ENCODE peak calls at places on chromosomes 1 and 21, in nine cellular contexts. E is GM06990; I is AG04450; R is CD4-positive, alpha-beta T cell; Y is HCT116; P is bronchial epithelial cell; S is endothelial cell; A is cardiac fibroblast; X is nephron progenitor cell. J is an unnamed sample.

GRCh38 chr1:20405893-20406604 is 80.0 kb downstream of the CAMK2N1 start:
- DNase-seq in R (no peak), I (no peak), S (no peak), Y (no peak), X (no peak), A (peak), P (no peak), E (no peak), J (no peak)

GRCh38 chr1:205577874-205578658 is 53.7 kb downstream of the ELK4 start:
- DNase-seq in E (no peak), P (no peak), Y (no peak), A (no peak), R (no peak), S (no peak), I (no peak), X (no peak), J (no peak)

GRCh38 chr1:202462342-202463076 is 114.0 kb downstream of the PPP1R12B start:
- DNase-seq in Y (no peak), S (no peak), X (no peak), R (no peak), I (no peak), P (no peak), A (peak), E (no peak), J (no peak)

GRCh38 chr1:245587435-245588105 is 432.8 kb downstream of the KIF26B start:
- DNase-seq in P (no peak), E (no peak), X (no peak), Y (no peak), S (no peak), I (no peak), R (no peak), A (no peak), J (no peak)

GRCh38 chr1:230753586-230754251 is 6.5 kb downstream of the CAPN9 start:
- DNase-seq in E (peak), A (peak), X (peak), I (no peak), R (no peak), P (peak), Y (peak), S (peak), J (no peak)

GRCh38 chr1:209307836-209308235 is 275.7 kb upstream of the CAMK1G start:
- DNase-seq in E (no peak), P (no peak), S (no peak), A (no peak), Y (no peak), X (no peak), I (no peak), R (no peak), J (no peak)

GRCh38 chr1:180278791-180279432 is 48.8 kb downstream of the LHX4 start:
- DNase-seq in R (no peak), S (no peak), I (no peak), A (no peak), E (no peak), P (no peak), X (no peak), Y (no peak), J (no peak)

GRCh38 chr1:16248603-16249534 is 11.9 kb upstream of the CPLANE2 start:
- DNase-seq in I (peak), A (peak), E (no peak), X (no peak), P (peak), R (no peak), Y (peak), S (no peak), J (peak)

GRCh38 chr1:51907079-51907702 is 28.7 kb upstream of the NRDC start:
- DNase-seq in P (no peak), I (no peak), R (no peak), S (no peak), X (no peak), A (peak), Y (no peak), E (no peak), J (no peak)

GRCh38 chr1:185483647-185484450 is 166.8 kb upstream of the IVNS1ABP start:
- DNase-seq in E (no peak), I (peak), R (no peak), Y (no peak), A (peak), X (no peak), P (peak), S (no peak), J (no peak)

GRCh38 chr21:26800455-26801454 is 44.5 kb downstream of the ADAMTS1 start:
- DNase-seq in Y (no peak), S (no peak), I (no peak), P (no peak), R (no peak), X (no peak), E (no peak), A (peak), J (no peak)

GRCh38 chr1:230509281-230509977 is 83.3 kb upstream of the PGBD5 start:
- DNase-seq in I (peak), P (peak), A (peak), R (no peak), X (no peak), Y (no peak), S (no peak), E (no peak), J (peak)

GRCh38 chr1:191162762-191163161 is 685.1 kb upstream of the BRINP3 start:
- DNase-seq in Y (no peak), A (no peak), E (no peak), S (no peak), R (no peak), P (no peak), X (no peak), I (no peak), J (no peak)

GRCh38 chr1:191163621-191164020 is 686.0 kb upstream of the BRINP3 start:
- DNase-seq in X (no peak), A (no peak), S (no peak), Y (no peak), I (no peak), R (no peak), E (no peak), P (no peak), J (no peak)

GRCh38 chr1:191155178-191155577 is 677.5 kb upstream of the BRINP3 start:
- DNase-seq in Y (no peak), A (no peak), I (no peak), R (no peak), P (no peak), X (no peak), S (no peak), E (no peak), J (no peak)

DNA sequence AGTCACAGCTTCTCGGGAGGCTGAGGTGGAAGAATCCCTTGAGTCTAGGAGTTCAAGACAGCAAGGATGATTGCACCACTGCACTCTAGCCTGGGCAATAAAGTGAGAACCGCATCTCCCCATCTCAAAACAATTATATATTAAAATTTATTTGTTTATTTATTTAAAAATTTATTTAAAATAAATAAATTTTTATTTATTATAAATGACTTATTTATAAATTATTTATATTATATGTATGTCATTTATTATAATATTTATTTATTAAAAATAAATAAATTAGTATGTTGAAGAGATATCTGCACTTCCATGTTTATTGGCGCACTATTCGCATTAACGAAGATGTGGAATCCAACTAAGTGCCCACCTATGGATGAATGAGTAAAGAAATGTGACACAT is 683.2 kb upstream of the BRINP3 start:
- DNase-seq in P (no peak), A (no peak), I (no peak), E (no peak), X (no peak), S (no peak), R (no peak), Y (no peak), J (no peak)
- TF ChIP-seq CTCF in P (no peak), A (no peak), I (no peak), E (no peak), X (no peak), S (no peak), R (no peak), Y (no peak), J (no peak)

GRCh38 chr1:118154220-118154619 is 30.8 kb downstream of the SPAG17 start:
- DNase-seq in P (peak), I (no peak), X (no peak), A (peak), R (no peak), E (no peak), Y (no peak), S (no peak), J (no peak)
- TF ChIP-seq CTCF in P (peak), I (peak), X (peak), A (peak), R (no peak), E (peak), Y (peak), S (no peak), J (peak)

GRCh38 chr1:46171872-46172271 is 3.0 kb upstream of the TSPAN1 start:
- DNase-seq in X (no peak), I (no peak), E (no peak), S (no peak), Y (no peak), P (peak), R (no peak), A (no peak), J (no peak)

GRCh38 chr1:46169811-46170454 is 5.0 kb upstream of the TSPAN1 start:
- DNase-seq in A (no peak), R (no peak), P (no peak), I (no peak), S (no peak), X (no peak), E (no peak), Y (no peak), J (no peak)

GRCh38 chr1:46171351-46171750 is 3.5 kb upstream of the TSPAN1 start:
- DNase-seq in I (no peak), R (no peak), Y (no peak), A (no peak), E (no peak), X (no peak), S (no peak), P (no peak), J (peak)

GRCh38 chr1:46168463-46168862 is 6.4 kb upstream of the TSPAN1 start:
- DNase-seq in X (no peak), E (no peak), Y (no peak), S (no peak), A (no peak), P (no peak), R (no peak), I (no peak), J (no peak)

GRCh38 chr1:46166521-46167462 is 8.1 kb upstream of the TSPAN1 start:
- DNase-seq in R (peak), A (peak), X (no peak), I (no peak), S (no peak), Y (no peak), E (peak), P (no peak), J (peak)
- TF ChIP-seq CTCF in R (no peak), A (no peak), X (no peak), I (no peak), S (no peak), Y (no peak), E (no peak), P (no peak), J (no peak)

DNA sequence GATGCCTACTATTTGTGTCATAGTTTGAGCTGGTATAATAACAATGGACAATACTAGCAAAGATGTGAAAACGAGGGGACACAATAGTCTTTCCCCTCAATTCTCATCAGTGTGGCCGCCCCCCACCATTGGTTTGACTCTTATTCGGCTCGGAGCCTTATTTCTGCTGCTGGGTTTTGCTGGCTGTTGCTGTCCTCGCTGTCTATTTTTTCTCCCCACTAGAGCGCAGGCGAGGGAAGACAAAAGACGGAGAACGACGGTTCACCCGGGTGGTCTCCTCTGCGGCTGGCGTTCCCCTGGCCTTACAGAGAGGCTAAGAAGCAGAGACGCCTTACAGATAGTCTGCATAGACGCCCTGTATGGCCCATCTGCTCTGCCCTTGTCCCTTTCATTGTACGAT is 19.4 kb downstream of the CLIC6 start:
- DNase-seq in Y (peak), E (no peak), X (no peak), R (no peak), P (peak), I (no peak), S (peak), A (peak), J (peak)
- TF ChIP-seq CTCF in Y (peak), E (peak), X (no peak), R (no peak), P (peak), I (no peak), S (peak), A (peak), J (no peak)

GRCh38 chr1:24620678-24621077 is 22.4 kb upstream of the SRRM1 start:
- DNase-seq in X (no peak), A (no peak), P (no peak), Y (no peak), S (no peak), R (no peak), I (no peak), E (no peak), J (no peak)
- TF ChIP-seq CTCF in X (no peak), A (no peak), P (no peak), Y (no peak), S (no peak), R (no peak), I (no peak), E (no peak), J (no peak)

DNA sequence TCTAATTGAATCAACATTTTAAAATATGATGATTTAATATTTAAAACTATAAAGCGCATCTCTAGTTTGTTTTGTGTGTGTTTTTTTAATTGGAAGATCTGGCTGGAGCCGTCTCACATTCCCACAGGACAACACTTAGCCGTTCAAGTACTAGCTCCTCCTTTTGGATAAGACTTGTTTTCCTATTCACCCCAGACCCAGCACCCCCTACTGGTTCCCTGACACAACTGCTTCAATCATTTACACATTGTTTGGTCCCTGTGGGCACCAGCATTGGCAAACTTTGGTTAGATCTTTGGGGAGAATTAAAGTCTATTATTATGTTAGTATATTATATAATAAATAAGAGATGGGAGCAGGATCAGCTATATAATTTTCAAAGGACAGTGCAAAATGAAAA is 34.5 kb downstream of the TYW3 start:
- DNase-seq in E (no peak), A (peak), P (peak), I (no peak), Y (peak), S (peak), R (no peak), X (peak), J (no peak)
- TF ChIP-seq CTCF in E (peak), A (peak), P (no peak), I (peak), Y (peak), S (peak), R (no peak), X (peak), J (no peak)

GRCh38 chr1:232602622-232603021 is 27.3 kb downstream of the SIPA1L2 start:
- DNase-seq in Y (no peak), X (no peak), R (no peak), E (no peak), S (no peak), P (no peak), A (no peak), I (no peak), J (no peak)
- TF ChIP-seq CTCF in Y (peak), X (no peak), R (no peak), E (peak), S (peak), P (peak), A (peak), I (peak), J (no peak)

GRCh38 chr1:241311056-241311746 is 45.8 kb downstream of the RGS7 start:
- DNase-seq in E (no peak), S (no peak), P (no peak), A (no peak), I (no peak), R (no peak), X (no peak), Y (no peak), J (no peak)
- TF ChIP-seq CTCF in E (peak), S (no peak), P (no peak), A (peak), I (peak), R (no peak), X (no peak), Y (no peak), J (no peak)

DNA sequence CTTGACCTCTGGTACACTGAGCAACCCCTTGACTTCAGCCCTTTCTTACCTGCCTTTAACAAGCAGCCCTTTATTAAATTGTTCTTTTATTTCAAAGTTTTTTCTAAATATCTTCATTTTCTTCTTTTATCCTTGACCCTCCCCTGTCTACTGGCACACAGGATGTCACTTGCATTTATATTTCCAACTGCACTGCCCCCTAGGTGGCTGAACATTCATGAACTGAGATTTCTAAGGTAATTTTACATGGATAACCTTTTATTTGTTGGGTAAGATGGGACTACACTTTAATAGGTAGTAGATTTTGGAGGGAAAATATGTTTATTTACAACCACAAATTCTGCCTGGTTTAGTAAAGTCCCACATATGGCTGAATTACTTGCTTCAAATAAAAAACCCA is 190.0 kb downstream of the ATP6V1G3 start:
- DNase-seq in R (no peak), X (no peak), Y (no peak), E (no peak), A (no peak), S (no peak), P (no peak), I (no peak), J (no peak)
- TF ChIP-seq CTCF in R (no peak), X (no peak), Y (peak), E (no peak), A (peak), S (no peak), P (no peak), I (no peak), J (no peak)

GRCh38 chr1:44261963-44262362 is 48.7 kb downstream of the DMAP1 start:
- DNase-seq in A (no peak), X (no peak), R (no peak), E (no peak), I (no peak), P (no peak), Y (no peak), S (no peak), J (no peak)

GRCh38 chr1:44259090-44259489 is 45.8 kb downstream of the DMAP1 start:
- DNase-seq in A (no peak), R (no peak), X (no peak), E (no peak), S (no peak), I (no peak), Y (no peak), P (no peak), J (no peak)

GRCh38 chr1:44261475-44261853 is 48.2 kb downstream of the DMAP1 start:
- DNase-seq in Y (no peak), E (no peak), I (no peak), P (no peak), R (no peak), A (no peak), X (no peak), S (no peak), J (no peak)

GRCh38 chr1:44262414-44262813 is 49.1 kb downstream of the DMAP1 start:
- DNase-seq in R (no peak), P (no peak), A (no peak), I (no peak), E (no peak), Y (no peak), S (no peak), X (no peak), J (no peak)

GRCh38 chr1:44260792-44261474 is 47.7 kb downstream of the DMAP1 start:
- DNase-seq in X (no peak), A (no peak), Y (no peak), R (no peak), S (no peak), P (no peak), E (no peak), I (no peak), J (no peak)
- TF ChIP-seq CTCF in X (no peak), A (no peak), Y (no peak), R (no peak), S (no peak), P (no peak), E (no peak), I (no peak), J (no peak)

J was measured in psoas muscle.